ENCODE peak calls at places on chromosomes 7 and 10, in six cellular contexts. One of them, this sample, is unnamed.

GRCh38 chr7:84187813-84188212 is 6.8 kb downstream of the SEMA3A start:
- DNase-seq in T-helper 9 cell: no peak
- DNase-seq in NCI-H1694: no peak
- DNase-seq in HAP-1: no peak
- DNase-seq in stimulated activated CD4-positive, alpha-beta T cell treated with anti-CD3 and anti-CD28 coated beads, TNF-alpha, amount 100 ng/mL, for 24 hours: no peak
- DNase-seq in colonic mucosa: no peak
- DNase-seq in this sample: no peak

GRCh38 chr10:131679926-131680325 is 220.9 kb upstream of the PPP2R2D start:
- DNase-seq in T-helper 9 cell: no peak
- DNase-seq in NCI-H1694: no peak
- DNase-seq in HAP-1: no peak
- DNase-seq in stimulated activated CD4-positive, alpha-beta T cell treated with anti-CD3 and anti-CD28 coated beads, TNF-alpha, amount 100 ng/mL, for 24 hours: no peak
- DNase-seq in colonic mucosa: no peak
- DNase-seq in this sample: no peak

GRCh38 chr7:37765872-37766525 is 82.4 kb upstream of the NME8 start:
- DNase-seq in T-helper 9 cell: no peak
- DNase-seq in NCI-H1694: no peak
- DNase-seq in HAP-1: no peak
- DNase-seq in stimulated activated CD4-positive, alpha-beta T cell treated with anti-CD3 and anti-CD28 coated beads, TNF-alpha, amount 100 ng/mL, for 24 hours: no peak
- DNase-seq in colonic mucosa: no peak
- DNase-seq in this sample: no peak

GRCh38 chr10:66822801-66823200 is 103.0 kb upstream of the LRRTM3 start:
- DNase-seq in T-helper 9 cell: no peak
- DNase-seq in NCI-H1694: no peak
- DNase-seq in HAP-1: no peak
- DNase-seq in stimulated activated CD4-positive, alpha-beta T cell treated with anti-CD3 and anti-CD28 coated beads, TNF-alpha, amount 100 ng/mL, for 24 hours: no peak
- DNase-seq in colonic mucosa: peak
- DNase-seq in this sample: no peak

GRCh38 chr10:48670978-48671913 is 13.4 kb upstream of the WDFY4 start:
- DNase-seq in T-helper 9 cell: no peak
- DNase-seq in NCI-H1694: no peak
- DNase-seq in HAP-1: no peak
- DNase-seq in stimulated activated CD4-positive, alpha-beta T cell treated with anti-CD3 and anti-CD28 coated beads, TNF-alpha, amount 100 ng/mL, for 24 hours: no peak
- DNase-seq in colonic mucosa: no peak
- DNase-seq in this sample: no peak

GRCh38 chr10:26860026-26860541 is 674 bp downstream of the ABI1 start:
- DNase-seq in T-helper 9 cell: peak
- DNase-seq in NCI-H1694: no peak
- DNase-seq in HAP-1: peak
- DNase-seq in stimulated activated CD4-positive, alpha-beta T cell treated with anti-CD3 and anti-CD28 coated beads, TNF-alpha, amount 100 ng/mL, for 24 hours: peak
- DNase-seq in colonic mucosa: peak
- DNase-seq in this sample: peak

GRCh38 chr10:51010977-51011376 is 63.3 kb upstream of the PRKG1 start:
- DNase-seq in T-helper 9 cell: no peak
- DNase-seq in NCI-H1694: peak
- DNase-seq in HAP-1: peak
- DNase-seq in stimulated activated CD4-positive, alpha-beta T cell treated with anti-CD3 and anti-CD28 coated beads, TNF-alpha, amount 100 ng/mL, for 24 hours: no peak
- DNase-seq in colonic mucosa: no peak
- DNase-seq in this sample: no peak

GRCh38 chr7:99551329-99551728 is 585 bp downstream of the FAM200A start:
- DNase-seq in T-helper 9 cell: no peak
- DNase-seq in NCI-H1694: no peak
- DNase-seq in HAP-1: no peak
- DNase-seq in stimulated activated CD4-positive, alpha-beta T cell treated with anti-CD3 and anti-CD28 coated beads, TNF-alpha, amount 100 ng/mL, for 24 hours: no peak
- DNase-seq in colonic mucosa: no peak
- DNase-seq in this sample: no peak

GRCh38 chr7:159175792-159176191 is 31.1 kb upstream of the VIPR2 start:
- DNase-seq in T-helper 9 cell: peak
- DNase-seq in NCI-H1694: no peak
- DNase-seq in HAP-1: no peak
- DNase-seq in stimulated activated CD4-positive, alpha-beta T cell treated with anti-CD3 and anti-CD28 coated beads, TNF-alpha, amount 100 ng/mL, for 24 hours: no peak
- DNase-seq in colonic mucosa: no peak
- DNase-seq in this sample: no peak

GRCh38 chr7:31114593-31115343 is 62.7 kb downstream of the ADCYAP1R1 start:
- DNase-seq in T-helper 9 cell: no peak
- DNase-seq in NCI-H1694: peak
- DNase-seq in HAP-1: peak
- DNase-seq in stimulated activated CD4-positive, alpha-beta T cell treated with anti-CD3 and anti-CD28 coated beads, TNF-alpha, amount 100 ng/mL, for 24 hours: no peak
- DNase-seq in colonic mucosa: no peak
- DNase-seq in this sample: no peak

GRCh38 chr7:85483205-85483604 is 296.3 kb upstream of the SEMA3D start:
- DNase-seq in T-helper 9 cell: no peak
- DNase-seq in NCI-H1694: no peak
- DNase-seq in HAP-1: no peak
- DNase-seq in stimulated activated CD4-positive, alpha-beta T cell treated with anti-CD3 and anti-CD28 coated beads, TNF-alpha, amount 100 ng/mL, for 24 hours: no peak
- DNase-seq in colonic mucosa: no peak
- DNase-seq in this sample: no peak

GRCh38 chr7:152857272-152857671 is 97.7 kb downstream of the ACTR3B start:
- DNase-seq in T-helper 9 cell: no peak
- DNase-seq in NCI-H1694: no peak
- DNase-seq in HAP-1: no peak
- DNase-seq in stimulated activated CD4-positive, alpha-beta T cell treated with anti-CD3 and anti-CD28 coated beads, TNF-alpha, amount 100 ng/mL, for 24 hours: no peak
- DNase-seq in colonic mucosa: no peak
- DNase-seq in this sample: no peak

GRCh38 chr10:102024799-102025198 is 31.2 kb downstream of the ARMH3 start:
- DNase-seq in T-helper 9 cell: no peak
- DNase-seq in NCI-H1694: no peak
- DNase-seq in HAP-1: no peak
- DNase-seq in stimulated activated CD4-positive, alpha-beta T cell treated with anti-CD3 and anti-CD28 coated beads, TNF-alpha, amount 100 ng/mL, for 24 hours: no peak
- DNase-seq in colonic mucosa: no peak
- DNase-seq in this sample: no peak

GRCh38 chr10:122213766-122214165 is 57.3 kb upstream of the BTBD16 start:
- DNase-seq in T-helper 9 cell: no peak
- DNase-seq in NCI-H1694: no peak
- DNase-seq in HAP-1: no peak
- DNase-seq in stimulated activated CD4-positive, alpha-beta T cell treated with anti-CD3 and anti-CD28 coated beads, TNF-alpha, amount 100 ng/mL, for 24 hours: no peak
- DNase-seq in colonic mucosa: no peak
- DNase-seq in this sample: no peak

GRCh38 chr10:97401455-97401919 is 347 bp upstream of the RRP12 start:
- DNase-seq in T-helper 9 cell: no peak
- DNase-seq in NCI-H1694: no peak
- DNase-seq in HAP-1: no peak
- DNase-seq in stimulated activated CD4-positive, alpha-beta T cell treated with anti-CD3 and anti-CD28 coated beads, TNF-alpha, amount 100 ng/mL, for 24 hours: no peak
- DNase-seq in colonic mucosa: no peak
- DNase-seq in this sample: no peak

GRCh38 chr10:29957887-29958330 is 101.5 kb downstream of the JCAD start:
- DNase-seq in T-helper 9 cell: no peak
- DNase-seq in NCI-H1694: no peak
- DNase-seq in HAP-1: peak
- DNase-seq in stimulated activated CD4-positive, alpha-beta T cell treated with anti-CD3 and anti-CD28 coated beads, TNF-alpha, amount 100 ng/mL, for 24 hours: no peak
- DNase-seq in colonic mucosa: no peak
- DNase-seq in this sample: peak

GRCh38 chr10:111392159-111392558 is 315.3 kb downstream of the ADRA2A start:
- DNase-seq in T-helper 9 cell: no peak
- DNase-seq in NCI-H1694: no peak
- DNase-seq in HAP-1: no peak
- DNase-seq in stimulated activated CD4-positive, alpha-beta T cell treated with anti-CD3 and anti-CD28 coated beads, TNF-alpha, amount 100 ng/mL, for 24 hours: no peak
- DNase-seq in colonic mucosa: no peak
- DNase-seq in this sample: no peak

GRCh38 chr7:55185321-55185802 is 166.5 kb downstream of the EGFR start:
- DNase-seq in T-helper 9 cell: no peak
- DNase-seq in NCI-H1694: no peak
- DNase-seq in HAP-1: no peak
- DNase-seq in stimulated activated CD4-positive, alpha-beta T cell treated with anti-CD3 and anti-CD28 coated beads, TNF-alpha, amount 100 ng/mL, for 24 hours: no peak
- DNase-seq in colonic mucosa: no peak
- DNase-seq in this sample: no peak

GRCh38 chr7:47452295-47452694 is 129.6 kb downstream of the TNS3 start:
- DNase-seq in T-helper 9 cell: no peak
- DNase-seq in NCI-H1694: no peak
- DNase-seq in HAP-1: no peak
- DNase-seq in stimulated activated CD4-positive, alpha-beta T cell treated with anti-CD3 and anti-CD28 coated beads, TNF-alpha, amount 100 ng/mL, for 24 hours: no peak
- DNase-seq in colonic mucosa: no peak
- DNase-seq in this sample: no peak

GRCh38 chr7:100879685-100880261 is 4.9 kb downstream of the SRRT start:
- DNase-seq in T-helper 9 cell: no peak
- DNase-seq in NCI-H1694: peak
- DNase-seq in HAP-1: no peak
- DNase-seq in stimulated activated CD4-positive, alpha-beta T cell treated with anti-CD3 and anti-CD28 coated beads, TNF-alpha, amount 100 ng/mL, for 24 hours: no peak
- DNase-seq in colonic mucosa: no peak
- DNase-seq in this sample: no peak

GRCh38 chr7:26694156-26694555 is 170.2 kb downstream of the SKAP2 start:
- DNase-seq in T-helper 9 cell: no peak
- DNase-seq in NCI-H1694: peak
- DNase-seq in HAP-1: no peak
- DNase-seq in stimulated activated CD4-positive, alpha-beta T cell treated with anti-CD3 and anti-CD28 coated beads, TNF-alpha, amount 100 ng/mL, for 24 hours: no peak
- DNase-seq in colonic mucosa: no peak
- DNase-seq in this sample: no peak

GRCh38 chr7:46369933-46370654 is 449.0 kb upstream of the IGFBP3 start:
- DNase-seq in T-helper 9 cell: no peak
- DNase-seq in NCI-H1694: no peak
- DNase-seq in HAP-1: no peak
- DNase-seq in stimulated activated CD4-positive, alpha-beta T cell treated with anti-CD3 and anti-CD28 coated beads, TNF-alpha, amount 100 ng/mL, for 24 hours: no peak
- DNase-seq in colonic mucosa: no peak
- DNase-seq in this sample: no peak

GRCh38 chr10:71990706-71991269 is 26.6 kb downstream of the CHST3 start:
- DNase-seq in T-helper 9 cell: no peak
- DNase-seq in NCI-H1694: no peak
- DNase-seq in HAP-1: no peak
- DNase-seq in stimulated activated CD4-positive, alpha-beta T cell treated with anti-CD3 and anti-CD28 coated beads, TNF-alpha, amount 100 ng/mL, for 24 hours: no peak
- DNase-seq in colonic mucosa: no peak
- DNase-seq in this sample: no peak

GRCh38 chr7:41709621-41710020 is 6.7 kb upstream of the INHBA start:
- DNase-seq in T-helper 9 cell: no peak
- DNase-seq in NCI-H1694: no peak
- DNase-seq in HAP-1: no peak
- DNase-seq in stimulated activated CD4-positive, alpha-beta T cell treated with anti-CD3 and anti-CD28 coated beads, TNF-alpha, amount 100 ng/mL, for 24 hours: no peak
- DNase-seq in colonic mucosa: no peak
- DNase-seq in this sample: no peak

GRCh38 chr7:1386623-1387220 is 72.5 kb downstream of the MICALL2 start:
- DNase-seq in T-helper 9 cell: no peak
- DNase-seq in NCI-H1694: peak
- DNase-seq in HAP-1: no peak
- DNase-seq in stimulated activated CD4-positive, alpha-beta T cell treated with anti-CD3 and anti-CD28 coated beads, TNF-alpha, amount 100 ng/mL, for 24 hours: no peak
- DNase-seq in colonic mucosa: no peak
- DNase-seq in this sample: no peak

GRCh38 chr7:37494940-37495339 is 46.3 kb upstream of the ELMO1 start:
- DNase-seq in T-helper 9 cell: no peak
- DNase-seq in NCI-H1694: no peak
- DNase-seq in HAP-1: no peak
- DNase-seq in stimulated activated CD4-positive, alpha-beta T cell treated with anti-CD3 and anti-CD28 coated beads, TNF-alpha, amount 100 ng/mL, for 24 hours: no peak
- DNase-seq in colonic mucosa: no peak
- DNase-seq in this sample: no peak

GRCh38 chr10:24414597-24414996 is 205.7 kb downstream of the KIAA1217 start:
- DNase-seq in T-helper 9 cell: no peak
- DNase-seq in NCI-H1694: no peak
- DNase-seq in HAP-1: no peak
- DNase-seq in stimulated activated CD4-positive, alpha-beta T cell treated with anti-CD3 and anti-CD28 coated beads, TNF-alpha, amount 100 ng/mL, for 24 hours: no peak
- DNase-seq in colonic mucosa: no peak
- DNase-seq in this sample: no peak

GRCh38 chr10:105358911-105359310 is 717.8 kb downstream of the SORCS3 start:
- DNase-seq in T-helper 9 cell: no peak
- DNase-seq in NCI-H1694: no peak
- DNase-seq in HAP-1: no peak
- DNase-seq in stimulated activated CD4-positive, alpha-beta T cell treated with anti-CD3 and anti-CD28 coated beads, TNF-alpha, amount 100 ng/mL, for 24 hours: no peak
- DNase-seq in colonic mucosa: no peak
- DNase-seq in this sample: no peak

GRCh38 chr7:51521649-51522048 is 205.0 kb upstream of the COBL start:
- DNase-seq in T-helper 9 cell: no peak
- DNase-seq in NCI-H1694: no peak
- DNase-seq in HAP-1: no peak
- DNase-seq in stimulated activated CD4-positive, alpha-beta T cell treated with anti-CD3 and anti-CD28 coated beads, TNF-alpha, amount 100 ng/mL, for 24 hours: no peak
- DNase-seq in colonic mucosa: no peak
- DNase-seq in this sample: no peak

GRCh38 chr10:111126981-111127848 is 50.4 kb downstream of the ADRA2A start:
- DNase-seq in T-helper 9 cell: no peak
- DNase-seq in NCI-H1694: no peak
- DNase-seq in HAP-1: no peak
- DNase-seq in stimulated activated CD4-positive, alpha-beta T cell treated with anti-CD3 and anti-CD28 coated beads, TNF-alpha, amount 100 ng/mL, for 24 hours: no peak
- DNase-seq in colonic mucosa: no peak
- DNase-seq in this sample: no peak

GRCh38 chr10:32055478-32056135 is 618 bp downstream of the KIF5B start:
- DNase-seq in T-helper 9 cell: peak
- DNase-seq in NCI-H1694: peak
- DNase-seq in HAP-1: peak
- DNase-seq in stimulated activated CD4-positive, alpha-beta T cell treated with anti-CD3 and anti-CD28 coated beads, TNF-alpha, amount 100 ng/mL, for 24 hours: peak
- DNase-seq in colonic mucosa: peak
- DNase-seq in this sample: peak

GRCh38 chr7:1239455-1240295 is 7.0 kb downstream of the UNCX start:
- DNase-seq in T-helper 9 cell: no peak
- DNase-seq in NCI-H1694: no peak
- DNase-seq in HAP-1: no peak
- DNase-seq in stimulated activated CD4-positive, alpha-beta T cell treated with anti-CD3 and anti-CD28 coated beads, TNF-alpha, amount 100 ng/mL, for 24 hours: no peak
- DNase-seq in colonic mucosa: no peak
- DNase-seq in this sample: no peak

GRCh38 chr10:34575882-34576281 is 239.2 kb downstream of the PARD3 start:
- DNase-seq in T-helper 9 cell: no peak
- DNase-seq in NCI-H1694: no peak
- DNase-seq in HAP-1: no peak
- DNase-seq in stimulated activated CD4-positive, alpha-beta T cell treated with anti-CD3 and anti-CD28 coated beads, TNF-alpha, amount 100 ng/mL, for 24 hours: no peak
- DNase-seq in colonic mucosa: no peak
- DNase-seq in this sample: no peak

GRCh38 chr10:106626371-106626770 is 538.1 kb downstream of the SORCS1 start:
- DNase-seq in T-helper 9 cell: no peak
- DNase-seq in NCI-H1694: no peak
- DNase-seq in HAP-1: no peak
- DNase-seq in stimulated activated CD4-positive, alpha-beta T cell treated with anti-CD3 and anti-CD28 coated beads, TNF-alpha, amount 100 ng/mL, for 24 hours: no peak
- DNase-seq in colonic mucosa: no peak
- DNase-seq in this sample: no peak

GRCh38 chr7:26612742-26613141 is 251.6 kb downstream of the SKAP2 start:
- DNase-seq in T-helper 9 cell: no peak
- DNase-seq in NCI-H1694: no peak
- DNase-seq in HAP-1: no peak
- DNase-seq in stimulated activated CD4-positive, alpha-beta T cell treated with anti-CD3 and anti-CD28 coated beads, TNF-alpha, amount 100 ng/mL, for 24 hours: no peak
- DNase-seq in colonic mucosa: no peak
- DNase-seq in this sample: no peak

GRCh38 chr7:15571303-15571878 is 9.6 kb upstream of the AGMO start:
- DNase-seq in T-helper 9 cell: no peak
- DNase-seq in NCI-H1694: no peak
- DNase-seq in HAP-1: no peak
- DNase-seq in stimulated activated CD4-positive, alpha-beta T cell treated with anti-CD3 and anti-CD28 coated beads, TNF-alpha, amount 100 ng/mL, for 24 hours: no peak
- DNase-seq in colonic mucosa: no peak
- DNase-seq in this sample: no peak

GRCh38 chr7:143216151-143216550 is 5.7 kb upstream of the TAS2R40 start:
- DNase-seq in T-helper 9 cell: no peak
- DNase-seq in NCI-H1694: no peak
- DNase-seq in HAP-1: no peak
- DNase-seq in stimulated activated CD4-positive, alpha-beta T cell treated with anti-CD3 and anti-CD28 coated beads, TNF-alpha, amount 100 ng/mL, for 24 hours: no peak
- DNase-seq in colonic mucosa: no peak
- DNase-seq in this sample: no peak

GRCh38 chr7:155644971-155645509 is 579 bp downstream of the RBM33 start:
- DNase-seq in T-helper 9 cell: peak
- DNase-seq in NCI-H1694: no peak
- DNase-seq in HAP-1: peak
- DNase-seq in stimulated activated CD4-positive, alpha-beta T cell treated with anti-CD3 and anti-CD28 coated beads, TNF-alpha, amount 100 ng/mL, for 24 hours: peak
- DNase-seq in colonic mucosa: peak
- DNase-seq in this sample: no peak

This sample was measured in sciatic nerve.